ENCODE peak calls at places on chromosomes 4 and X, in nine cellular contexts. T is left kidney; B is Peyer's patch; G is left ventricle myocardium superior; U is RWPE1; D is activated T-helper 1 cell treated with anti-CD3 and anti-CD28 coated beads, Interleukin-2, amount 50 U/mL, for 16 hours; A is NCI-H510A; F is dermis blood vessel endothelial cell; R is iPS-NIHi11. L is an unnamed sample.

GRCh38 chr4:122548452-122548851 is 72.4 kb downstream of the IL21 start:
- DNase-seq in F (peak), T (no peak), U (no peak), D (no peak), G (no peak), B (no peak), R (no peak), A (peak), L (no peak)

GRCh38 chrX:45068555-45068954 is 132.1 kb downstream of the DIPK2B start:
- DNase-seq in D (no peak), T (no peak), B (no peak), U (no peak), G (no peak), F (no peak), A (no peak), R (no peak), L (no peak)

GRCh38 chr4:145732001-145732400 is 52.1 kb downstream of the C4orf51 start:
- DNase-seq in G (no peak), D (no peak), T (no peak), R (no peak), U (no peak), F (peak), B (no peak), A (no peak), L (peak)

GRCh38 chr4:120066182-120066524 is 495 bp downstream of the MAD2L1 start:
- DNase-seq in D (no peak), R (no peak), T (no peak), G (no peak), F (peak), B (no peak), A (no peak), U (peak), L (no peak)

GRCh38 chrX:21798677-21799219 is 40.7 kb upstream of the MBTPS2 start:
- DNase-seq in T (no peak), U (peak), D (no peak), A (no peak), B (no peak), G (no peak), F (no peak), R (no peak), L (no peak)

GRCh38 chr4:127708985-127709384 is 21.2 kb upstream of the SLC25A31 start:
- DNase-seq in D (no peak), G (no peak), R (peak), F (peak), T (peak), B (no peak), U (peak), A (peak), L (peak)

GRCh38 chr4:25110653-25111329 is 49.5 kb downstream of the SEPSECS start:
- DNase-seq in B (no peak), R (no peak), A (no peak), T (no peak), D (no peak), F (no peak), G (no peak), U (no peak), L (no peak)

GRCh38 chr4:164648151-164648848 is 105.6 kb upstream of the SMIM31 start:
- DNase-seq in A (no peak), G (no peak), R (no peak), B (no peak), D (no peak), U (peak), F (no peak), T (no peak), L (no peak)

GRCh38 chrX:13489451-13489850 is 80.0 kb upstream of the EGFL6 start:
- DNase-seq in B (peak), D (no peak), U (peak), A (no peak), T (no peak), R (no peak), F (peak), G (peak), L (peak)